ENCODE peak calls at places on chromosomes 12 and 14, in nine cellular contexts. E is heart left ventricle, Y is IMR-90, O is right lobe of liver, C is testis, A is endothelial cell of umbilical vein, R is ovary, D is thyroid gland, V is HepG2. U is an unnamed sample.

GRCh38 chr12:66941150-66941549 is 262.3 kb upstream of the GRIP1 start:
- DNase-seq in E (no peak), Y (no peak), O (no peak), C (no peak), A (no peak), R (no peak), D (no peak), V (no peak), U (no peak)

GRCh38 chr12:114657597-114657920 is 26.4 kb downstream of the TBX3 start:
- DNase-seq in E (no peak), Y (no peak), O (no peak), C (no peak), A (no peak), R (no peak), D (no peak), V (no peak), U (no peak)

GRCh38 chr12:59040043-59040442 is 119.7 kb upstream of the LRIG3 start:
- DNase-seq in E (no peak), Y (peak; percentile 19), O (no peak), C (no peak), A (no peak), R (no peak), D (no peak), V (no peak), U (no peak)

GRCh38 chr12:18224745-18225144 is 36.6 kb upstream of the PIK3C2G start:
- DNase-seq in E (no peak), Y (peak; percentile 5), O (no peak), C (no peak), A (no peak), R (no peak), D (no peak), V (peak; percentile 21), U (no peak)

GRCh38 chr14:105337966-105338365 is 23.4 kb downstream of the PACS2 start:
- DNase-seq in E (no peak), Y (no peak), O (peak; percentile 83), C (peak; percentile 66), A (peak; percentile 37), R (no peak), D (peak; percentile 64), V (no peak), U (no peak)

GRCh38 chr14:90177537-90178189 is 78.7 kb upstream of the PSMC1 start:
- DNase-seq in E (no peak), Y (peak; percentile 28), O (no peak), C (no peak), A (no peak), R (no peak), D (no peak), V (no peak), U (no peak)

GRCh38 chr14:81400852-81401251 is 728 bp upstream of the STON2 start:
- DNase-seq in E (no peak), Y (peak; percentile 51), O (no peak), C (peak; percentile 76), A (no peak), R (peak; percentile 68), D (peak; percentile 54), V (no peak), U (peak; percentile 72)

GRCh38 chr12:33187409-33187808 is 252.2 kb downstream of the SYT10 start:
- DNase-seq in E (no peak), Y (no peak), O (no peak), C (no peak), A (no peak), R (no peak), D (no peak), V (no peak), U (no peak)

GRCh38 chr14:58628381-58628780 is 9.4 kb upstream of the DACT1 start:
- DNase-seq in E (no peak), Y (peak; percentile 29), O (no peak), C (no peak), A (no peak), R (no peak), D (no peak), V (no peak), U (no peak)

GRCh38 chr14:23085458-23085857 is 9.5 kb downstream of the ACIN1 start:
- DNase-seq in E (no peak), Y (peak; percentile 27), O (no peak), C (no peak), A (no peak), R (no peak), D (no peak), V (no peak), U (no peak)
- H3K36me3 ChIP-seq in E (peaks cover 47% of the 10 kb centered on the region), Y (peaks cover 36% of the 10 kb centered on the region), O (peaks cover 21% of the 10 kb centered on the region), C (no peaks in the 10 kb centered on the region), A (peaks cover 55% of the 10 kb centered on the region), R (no peaks in the 10 kb centered on the region), D (peaks cover 49% of the 10 kb centered on the region), V (peaks cover 98% of the 10 kb centered on the region), U (no peaks in the 10 kb centered on the region)

GRCh38 chr14:73850940-73851339 is 691 bp upstream of the PTGR2 start:
- DNase-seq in E (no peak), Y (no peak), O (no peak), C (no peak), A (peak; percentile 18), R (no peak), D (no peak), V (peak; percentile 38), U (no peak)

GRCh38 chr14:73846944-73847343 is 4.7 kb upstream of the PTGR2 start:
- DNase-seq in E (no peak), Y (no peak), O (no peak), C (no peak), A (no peak), R (no peak), D (no peak), V (no peak), U (no peak)

DNA sequence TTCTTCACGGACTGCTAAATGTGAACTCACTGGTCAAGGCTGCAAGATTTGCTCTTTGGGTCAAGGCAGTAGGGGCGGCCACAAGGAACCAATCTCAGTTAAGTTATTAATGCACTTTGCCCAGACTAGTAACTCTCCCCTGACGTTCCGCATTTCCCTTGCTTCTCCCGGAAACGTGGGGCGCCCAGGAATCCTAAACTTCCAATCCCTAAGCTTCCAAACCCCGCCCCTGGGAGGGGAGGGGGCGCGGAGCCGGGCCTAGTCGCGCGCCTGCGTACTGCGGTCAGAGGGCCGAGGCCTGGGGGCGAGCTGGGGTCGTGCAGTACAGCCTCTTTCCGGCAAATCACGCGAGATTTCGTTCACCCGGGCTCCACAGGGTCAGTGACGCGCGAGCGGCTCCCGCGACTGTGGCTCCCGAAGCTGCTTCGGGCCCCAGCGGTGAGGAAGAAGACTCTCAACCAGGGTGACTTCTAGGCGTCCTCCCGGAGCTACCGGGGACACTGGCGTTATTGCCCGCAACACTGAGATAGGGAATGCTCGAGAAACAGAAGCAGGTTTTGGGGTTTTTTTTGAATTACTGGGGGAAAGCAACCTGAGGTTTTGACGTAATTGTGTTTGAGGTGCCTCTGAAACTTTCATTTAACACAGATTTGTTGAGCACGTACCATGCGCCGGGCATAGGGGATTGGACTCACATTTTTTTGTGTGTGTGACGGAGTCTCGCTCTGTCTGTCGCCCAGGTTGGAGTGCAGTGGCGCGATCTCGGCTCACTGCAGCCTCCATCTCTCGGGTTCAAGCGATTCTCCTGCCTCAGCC is at the start of gene PTGR2:
- DNase-seq in E (peak; percentile 97), Y (peak; percentile 96), O (peak; percentile 97), C (peak; percentile 98), A (peak; percentile 97), R (peak; percentile 98), D (peak; percentile 98), V (peak; percentile 97), U (peak; percentile 96)
- TF ChIP-seq POLR2A in E (no peak), Y (peak; percentile 89), O (peak; percentile 93), C (peak; percentile 37), A (peak; percentile 64), R (peak; percentile 94), D (peak; percentile 3), V (peak; percentile 88), U (peak; percentile 90)

GRCh38 chr12:50706606-50707005 is 57.3 kb upstream of the ATF1 start:
- DNase-seq in E (no peak), Y (peak; percentile 17), O (no peak), C (no peak), A (no peak), R (no peak), D (no peak), V (no peak), U (no peak)
- H3K36me3 ChIP-seq in E (peaks cover 8% of the 10 kb centered on the region), Y (peaks cover 24% of the 10 kb centered on the region), O (peaks cover 3% of the 10 kb centered on the region), C (peaks cover 4% of the 10 kb centered on the region), A (peaks cover 23% of the 10 kb centered on the region), R (no peaks in the 10 kb centered on the region), D (peaks cover 3% of the 10 kb centered on the region), V (peaks cover 72% of the 10 kb centered on the region), U (peaks cover 41% of the 10 kb centered on the region)

DNA sequence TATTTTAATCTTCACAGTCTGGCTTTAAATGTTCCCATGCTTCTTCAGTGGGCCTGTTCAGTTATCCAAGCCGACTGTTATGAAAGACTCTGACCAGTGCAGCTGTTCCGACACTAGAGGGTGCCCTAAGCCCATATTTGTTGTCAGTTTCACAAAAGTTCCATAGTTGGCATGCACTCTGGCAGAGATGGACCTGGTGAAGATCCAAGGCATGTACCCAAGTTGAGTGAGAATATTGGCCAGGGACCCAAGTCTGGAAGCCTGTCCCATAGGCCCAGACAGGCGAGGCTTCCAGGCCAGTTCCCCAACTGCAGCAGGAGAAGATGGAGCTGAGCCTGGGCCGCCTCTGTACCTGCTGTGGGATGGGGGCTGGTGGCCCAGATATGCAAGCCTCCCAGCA is 27.4 kb upstream of the GUCY2C start:
- DNase-seq in E (peak; percentile 61), Y (peak; percentile 58), O (peak; percentile 80), C (peak; percentile 66), A (peak; percentile 56), R (peak; percentile 20), D (peak; percentile 35), V (peak; percentile 54), U (peak; percentile 59)
- TF ChIP-seq POLR2A in E (no peak), Y (no peak), O (no peak), C (no peak), A (no peak), R (no peak), D (no peak), V (no peak), U (no peak)

DNA sequence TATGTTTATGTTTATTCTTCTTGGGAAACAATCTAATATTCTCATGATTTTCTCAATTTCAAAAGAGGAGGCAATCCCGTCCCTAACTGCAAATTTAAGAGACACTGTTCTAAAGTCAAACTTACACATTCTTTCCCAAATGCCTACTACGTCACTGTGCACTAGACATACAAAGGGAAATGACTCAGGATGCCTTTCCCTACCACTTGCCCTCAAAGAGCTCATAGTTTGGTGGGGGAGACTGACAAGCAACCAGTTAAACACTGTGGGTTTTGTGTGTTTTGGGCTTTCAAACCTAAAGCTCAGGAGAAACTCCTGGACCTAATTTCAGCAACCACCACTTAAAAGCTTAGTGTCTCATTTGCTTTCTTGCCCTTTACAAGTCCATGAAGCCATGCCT is 58.4 kb downstream of the ATP2B1 start:
- DNase-seq in E (no peak), Y (peak; percentile 5), O (no peak), C (no peak), A (no peak), R (no peak), D (no peak), V (peak; percentile 35), U (no peak)
- H3K36me3 ChIP-seq in E (no peaks in the 10 kb centered on the region), Y (peaks cover 3% of the 10 kb centered on the region), O (no peaks in the 10 kb centered on the region), C (no peaks in the 10 kb centered on the region), A (no peaks in the 10 kb centered on the region), R (no peaks in the 10 kb centered on the region), D (no peaks in the 10 kb centered on the region), V (peaks cover 3% of the 10 kb centered on the region), U (no peaks in the 10 kb centered on the region)